ENCODE peak calls at places on chromosomes 11 and 22, in five cellular contexts. E, P, D, Y and C are unnamed samples.

GRCh38 chr11:8019671-8020597 is 32.8 kb downstream of the EIF3F start:
- DNase-seq in E (no peak), Y (no peak), D (peak), P (peak), C (peak)

GRCh38 chr11:62654297-62654696 is 1.2 kb upstream of the INTS5 start:
- DNase-seq in Y (no peak), E (no peak), P (no peak), D (no peak), C (no peak)

GRCh38 chr11:134440851-134441645 is 29.0 kb upstream of the B3GAT1 start:
- DNase-seq in D (no peak), E (no peak), Y (no peak), P (no peak), C (no peak)

GRCh38 chr22:41702763-41703162 is 3.5 kb downstream of the MEI1 start:
- DNase-seq in Y (no peak), D (no peak), P (no peak), E (no peak), C (no peak)

GRCh38 chr11:129280027-129280811 is 88.1 kb upstream of the ARHGAP32 start:
- DNase-seq in Y (no peak), E (no peak), P (peak), D (no peak), C (peak)

GRCh38 chr11:34160049-34160721 is 54.8 kb downstream of the NAT10 start:
- DNase-seq in Y (no peak), P (peak), E (no peak), D (no peak), C (no peak)

GRCh38 chr11:63837027-63837688 is 1.8 kb upstream of the MARK2 start:
- DNase-seq in D (peak), E (no peak), Y (peak), P (peak), C (peak)

GRCh38 chr11:12180257-12181205 is 70.1 kb downstream of the MICAL2 start:
- DNase-seq in Y (no peak), P (no peak), D (peak), E (no peak), C (no peak)

GRCh38 chr11:95592455-95592854 is 197.1 kb downstream of the FAM76B start:
- DNase-seq in Y (no peak), E (no peak), P (peak), D (no peak), C (peak)

GRCh38 chr11:38824573-38824972 is 2226.5 kb upstream of the RAG2 start:
- DNase-seq in D (no peak), P (peak), Y (no peak), E (no peak), C (peak)

GRCh38 chr22:44801476-44801875 is 49.1 kb downstream of the ARHGAP8 start:
- DNase-seq in E (no peak), Y (no peak), D (no peak), P (no peak), C (no peak)

GRCh38 chr11:112613051-112613972 is 347.9 kb upstream of the NCAM1 start:
- DNase-seq in Y (no peak), E (no peak), P (peak), D (no peak), C (peak)